ENCODE peak calls at places on chromosomes 13 and 19, in five cellular contexts. U is brain microvascular endothelial cell; Z is DND-41; K is activated CD4-positive, alpha-beta T cell treated with anti-CD3 and anti-CD28 coated beads for 24 hours; V is NCI-H774. H is an unnamed sample.

GRCh38 chr13:91155512-91156114 is 191.9 kb upstream of the MIR17HG start:
- DNase-seq in U (no peak), Z (no peak), K (no peak), V (no peak), H (no peak)

GRCh38 chr19:30447276-30447870 is 75.2 kb downstream of the ZNF536 start:
- DNase-seq in U (no peak), K (no peak), Z (no peak), V (no peak), H (no peak)

GRCh38 chr19:58021541-58022282 is 12.1 kb upstream of the ZSCAN1 start:
- DNase-seq in U (peak; percentile 9), V (peak; percentile 3), K (no peak), Z (peak; percentile 75), H (peak; percentile 64)

GRCh38 chr13:111511805-111512504 is 191.5 kb downstream of the TEX29 start:
- DNase-seq in K (no peak), Z (no peak), V (no peak), U (peak; percentile 48), H (no peak)

GRCh38 chr19:38852231-38853044 is 2.7 kb upstream of the HNRNPL start:
- DNase-seq in V (no peak), K (no peak), Z (peak; percentile 51), U (peak; percentile 43), H (no peak)

GRCh38 chr19:41699968-41700323 is 8.5 kb upstream of the CEACAM5 start:
- DNase-seq in U (no peak), V (no peak), Z (no peak), K (no peak), H (no peak)

GRCh38 chr13:73465629-73465974 is 406.8 kb downstream of the KLF5 start:
- DNase-seq in V (no peak), Z (no peak), U (peak; percentile 3), K (no peak), H (no peak)

GRCh38 chr19:844300-844971 is 3.6 kb downstream of the PRTN3 start:
- DNase-seq in K (no peak), V (no peak), Z (no peak), U (no peak), H (no peak)

GRCh38 chr13:110756268-110756667 is 42.8 kb downstream of the ING1 start:
- DNase-seq in V (no peak), Z (no peak), U (peak; percentile 90), K (no peak), H (no peak)

GRCh38 chr19:47344425-47344824 is 4.7 kb upstream of the DHX34 start:
- DNase-seq in K (no peak), U (no peak), Z (no peak), V (no peak), H (no peak)

GRCh38 chr19:51123381-51124186 is 1.1 kb upstream of the SIGLEC9 start:
- DNase-seq in V (no peak), U (no peak), K (no peak), Z (peak; percentile 26), H (no peak)

GRCh38 chr19:913080-913748 is at the start of gene R3HDM4:
- DNase-seq in K (peak; percentile 78), U (no peak), V (peak; percentile 52), Z (peak; percentile 83), H (peak; percentile 40)

GRCh38 chr19:18433039-18433691 is 4.8 kb downstream of the ISYNA1 start:
- DNase-seq in K (no peak), U (no peak), V (no peak), Z (no peak), H (peak; percentile 38)

GRCh38 chr13:64293923-64294322 is 2878.3 kb upstream of the PCDH20 start:
- DNase-seq in U (no peak), Z (no peak), V (no peak), K (no peak), H (no peak)

GRCh38 chr19:48454150-48454730 is 1.1 kb upstream of the KCNJ14 start:
- DNase-seq in K (no peak), Z (no peak), U (no peak), V (no peak), H (no peak)

H was measured in COR-L47.